ENCODE peak calls at places on chromosomes 4 and X, in nine cellular contexts. One of them, this sample, is unnamed.

GRCh38 chrX:7071390-7071789 is 76.1 kb upstream of the STS start:
- DNase-seq in transverse colon: no peak
- DNase-seq in gastrocnemius medialis: no peak
- DNase-seq in mammary epithelial cell: no peak
- DNase-seq in choroid plexus epithelial cell: no peak
- DNase-seq in AG04449: no peak
- DNase-seq in CD8-positive, alpha-beta T cell: no peak
- DNase-seq in fibroblast of pulmonary artery: no peak
- DNase-seq in OCI-LY7: no peak
- DNase-seq in this sample: no peak

GRCh38 chr4:79295076-79295475 is 30.8 kb downstream of the NAA11 start:
- DNase-seq in transverse colon: no peak
- DNase-seq in choroid plexus epithelial cell: no peak
- DNase-seq in mammary epithelial cell: no peak
- DNase-seq in gastrocnemius medialis: no peak
- DNase-seq in OCI-LY7: no peak
- DNase-seq in fibroblast of pulmonary artery: no peak
- DNase-seq in AG04449: no peak
- DNase-seq in CD8-positive, alpha-beta T cell: no peak
- DNase-seq in this sample: no peak

GRCh38 chrX:49214996-49215526 is 15.1 kb upstream of the SYP start:
- DNase-seq in OCI-LY7: no peak
- DNase-seq in AG04449: no peak
- DNase-seq in gastrocnemius medialis: no peak
- DNase-seq in transverse colon: no peak
- DNase-seq in fibroblast of pulmonary artery: no peak
- DNase-seq in choroid plexus epithelial cell: no peak
- DNase-seq in mammary epithelial cell: no peak
- DNase-seq in CD8-positive, alpha-beta T cell: no peak
- DNase-seq in this sample: no peak

GRCh38 chr4:98996056-98996941 is 778 bp downstream of the METAP1 start:
- DNase-seq in transverse colon: peak
- DNase-seq in choroid plexus epithelial cell: peak
- DNase-seq in OCI-LY7: peak
- DNase-seq in CD8-positive, alpha-beta T cell: no peak
- DNase-seq in AG04449: no peak
- DNase-seq in fibroblast of pulmonary artery: peak
- DNase-seq in gastrocnemius medialis: peak
- DNase-seq in mammary epithelial cell: peak
- DNase-seq in this sample: peak

GRCh38 chr4:94453534-94453963 is 1.8 kb downstream of the PDLIM5 start:
- DNase-seq in OCI-LY7: no peak
- DNase-seq in mammary epithelial cell: no peak
- DNase-seq in CD8-positive, alpha-beta T cell: no peak
- DNase-seq in AG04449: no peak
- DNase-seq in gastrocnemius medialis: no peak
- DNase-seq in transverse colon: no peak
- DNase-seq in fibroblast of pulmonary artery: no peak
- DNase-seq in choroid plexus epithelial cell: no peak
- DNase-seq in this sample: no peak

GRCh38 chrX:151624677-151625076 is 61.2 kb downstream of the PASD1 start:
- DNase-seq in AG04449: no peak
- DNase-seq in gastrocnemius medialis: no peak
- DNase-seq in CD8-positive, alpha-beta T cell: no peak
- DNase-seq in fibroblast of pulmonary artery: no peak
- DNase-seq in OCI-LY7: no peak
- DNase-seq in choroid plexus epithelial cell: no peak
- DNase-seq in transverse colon: no peak
- DNase-seq in mammary epithelial cell: no peak
- DNase-seq in this sample: no peak

GRCh38 chr4:109728385-109728784 is 1.5 kb downstream of the PLA2G12A start:
- DNase-seq in OCI-LY7: no peak
- DNase-seq in fibroblast of pulmonary artery: no peak
- DNase-seq in gastrocnemius medialis: no peak
- DNase-seq in mammary epithelial cell: no peak
- DNase-seq in transverse colon: no peak
- DNase-seq in choroid plexus epithelial cell: no peak
- DNase-seq in AG04449: no peak
- DNase-seq in CD8-positive, alpha-beta T cell: no peak
- DNase-seq in this sample: no peak

GRCh38 chr4:84877051-84877833 is 89.2 kb downstream of the WDFY3 start:
- DNase-seq in choroid plexus epithelial cell: peak
- DNase-seq in OCI-LY7: no peak
- DNase-seq in transverse colon: no peak
- DNase-seq in fibroblast of pulmonary artery: peak
- DNase-seq in CD8-positive, alpha-beta T cell: no peak
- DNase-seq in mammary epithelial cell: peak
- DNase-seq in AG04449: no peak
- DNase-seq in gastrocnemius medialis: no peak
- DNase-seq in this sample: no peak

GRCh38 chr4:53476232-53477037 is 99.0 kb downstream of the FIP1L1 start:
- DNase-seq in gastrocnemius medialis: no peak
- DNase-seq in CD8-positive, alpha-beta T cell: no peak
- DNase-seq in AG04449: peak
- DNase-seq in transverse colon: no peak
- DNase-seq in mammary epithelial cell: peak
- DNase-seq in choroid plexus epithelial cell: peak
- DNase-seq in fibroblast of pulmonary artery: peak
- DNase-seq in OCI-LY7: no peak
- DNase-seq in this sample: peak

GRCh38 chrX:42131856-42132255 is 208.5 kb upstream of the CASK start:
- DNase-seq in choroid plexus epithelial cell: peak
- DNase-seq in transverse colon: no peak
- DNase-seq in fibroblast of pulmonary artery: peak
- DNase-seq in CD8-positive, alpha-beta T cell: no peak
- DNase-seq in gastrocnemius medialis: no peak
- DNase-seq in OCI-LY7: no peak
- DNase-seq in mammary epithelial cell: peak
- DNase-seq in AG04449: no peak
- DNase-seq in this sample: no peak

GRCh38 chr4:113057891-113058290 is 8.4 kb downstream of the ANK2 start:
- DNase-seq in transverse colon: no peak
- DNase-seq in OCI-LY7: no peak
- DNase-seq in gastrocnemius medialis: no peak
- DNase-seq in AG04449: no peak
- DNase-seq in fibroblast of pulmonary artery: peak
- DNase-seq in mammary epithelial cell: peak
- DNase-seq in choroid plexus epithelial cell: peak
- DNase-seq in CD8-positive, alpha-beta T cell: no peak
- DNase-seq in this sample: no peak

GRCh38 chr4:74426101-74426500 is 18.8 kb upstream of the AREG start:
- DNase-seq in OCI-LY7: no peak
- DNase-seq in fibroblast of pulmonary artery: peak
- DNase-seq in AG04449: peak
- DNase-seq in gastrocnemius medialis: no peak
- DNase-seq in CD8-positive, alpha-beta T cell: no peak
- DNase-seq in mammary epithelial cell: peak
- DNase-seq in transverse colon: no peak
- DNase-seq in choroid plexus epithelial cell: peak
- DNase-seq in this sample: no peak

GRCh38 chr4:107734120-107734519 is 14.1 kb upstream of the PAPSS1 start:
- DNase-seq in CD8-positive, alpha-beta T cell: no peak
- DNase-seq in OCI-LY7: peak
- DNase-seq in choroid plexus epithelial cell: peak
- DNase-seq in gastrocnemius medialis: no peak
- DNase-seq in fibroblast of pulmonary artery: no peak
- DNase-seq in AG04449: no peak
- DNase-seq in mammary epithelial cell: no peak
- DNase-seq in transverse colon: no peak
- DNase-seq in this sample: no peak

GRCh38 chr4:102586644-102587021 is 85.5 kb downstream of the NFKB1 start:
- DNase-seq in AG04449: no peak
- DNase-seq in CD8-positive, alpha-beta T cell: no peak
- DNase-seq in gastrocnemius medialis: no peak
- DNase-seq in fibroblast of pulmonary artery: no peak
- DNase-seq in OCI-LY7: no peak
- DNase-seq in transverse colon: no peak
- DNase-seq in choroid plexus epithelial cell: no peak
- DNase-seq in mammary epithelial cell: no peak
- DNase-seq in this sample: no peak

GRCh38 chr4:59388359-59388758 is 1811.8 kb upstream of the ADGRL3 start:
- DNase-seq in mammary epithelial cell: no peak
- DNase-seq in fibroblast of pulmonary artery: no peak
- DNase-seq in OCI-LY7: no peak
- DNase-seq in AG04449: no peak
- DNase-seq in CD8-positive, alpha-beta T cell: no peak
- DNase-seq in choroid plexus epithelial cell: no peak
- DNase-seq in transverse colon: no peak
- DNase-seq in gastrocnemius medialis: no peak
- DNase-seq in this sample: no peak

GRCh38 chr4:8765631-8766590 is 105.7 kb downstream of the HMX1 start:
- DNase-seq in transverse colon: no peak
- DNase-seq in OCI-LY7: no peak
- DNase-seq in choroid plexus epithelial cell: no peak
- DNase-seq in CD8-positive, alpha-beta T cell: no peak
- DNase-seq in AG04449: no peak
- DNase-seq in mammary epithelial cell: no peak
- DNase-seq in fibroblast of pulmonary artery: no peak
- DNase-seq in gastrocnemius medialis: no peak
- DNase-seq in this sample: no peak

GRCh38 chrX:69066021-69066757 is 99.1 kb downstream of the PJA1 start:
- DNase-seq in OCI-LY7: no peak
- DNase-seq in fibroblast of pulmonary artery: no peak
- DNase-seq in AG04449: no peak
- DNase-seq in CD8-positive, alpha-beta T cell: no peak
- DNase-seq in gastrocnemius medialis: no peak
- DNase-seq in mammary epithelial cell: no peak
- DNase-seq in transverse colon: peak
- DNase-seq in choroid plexus epithelial cell: no peak
- DNase-seq in this sample: no peak

GRCh38 chrX:57607295-57608187 is 15.7 kb downstream of the ZXDB start:
- DNase-seq in choroid plexus epithelial cell: no peak
- DNase-seq in AG04449: no peak
- DNase-seq in transverse colon: no peak
- DNase-seq in OCI-LY7: no peak
- DNase-seq in CD8-positive, alpha-beta T cell: no peak
- DNase-seq in gastrocnemius medialis: no peak
- DNase-seq in fibroblast of pulmonary artery: no peak
- DNase-seq in mammary epithelial cell: no peak
- DNase-seq in this sample: no peak
- H3K4me3 ChIP-seq in choroid plexus epithelial cell: no peak
- H3K4me3 ChIP-seq in AG04449: no peak
- H3K4me3 ChIP-seq in transverse colon: no peak
- H3K4me3 ChIP-seq in OCI-LY7: no peak
- H3K4me3 ChIP-seq in CD8-positive, alpha-beta T cell: no peak
- H3K4me3 ChIP-seq in gastrocnemius medialis: no peak
- H3K4me3 ChIP-seq in fibroblast of pulmonary artery: no peak
- H3K4me3 ChIP-seq in mammary epithelial cell: no peak
- H3K4me3 ChIP-seq in this sample: no peak

DNA sequence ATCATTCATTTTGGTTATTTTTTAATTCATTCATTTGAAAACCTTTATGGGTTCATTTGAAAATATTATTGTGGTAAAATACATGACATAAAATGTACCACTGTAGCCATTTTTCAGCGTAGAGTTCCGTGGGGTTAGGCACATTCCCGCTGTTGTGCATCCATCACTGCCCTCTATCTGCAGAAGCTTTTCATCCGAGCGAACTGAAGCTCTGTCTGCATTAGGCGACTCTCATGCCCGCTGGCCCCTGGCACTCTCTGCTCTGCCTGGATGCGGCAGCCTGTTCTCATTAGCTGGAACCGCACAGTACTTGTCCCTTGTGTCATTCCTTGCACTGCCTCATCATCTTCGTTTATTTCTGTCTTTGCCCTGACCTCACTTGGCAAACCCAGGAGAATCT is 17.5 kb downstream of the CFAP99 start:
- DNase-seq in CD8-positive, alpha-beta T cell: no peak
- DNase-seq in gastrocnemius medialis: no peak
- DNase-seq in OCI-LY7: no peak
- DNase-seq in mammary epithelial cell: peak
- DNase-seq in transverse colon: no peak
- DNase-seq in AG04449: no peak
- DNase-seq in fibroblast of pulmonary artery: peak
- DNase-seq in choroid plexus epithelial cell: peak
- DNase-seq in this sample: no peak
- TF ChIP-seq CTCF in CD8-positive, alpha-beta T cell: no peak
- TF ChIP-seq CTCF in gastrocnemius medialis: no peak
- TF ChIP-seq CTCF in OCI-LY7: peak
- TF ChIP-seq CTCF in mammary epithelial cell: no peak
- TF ChIP-seq CTCF in transverse colon: peak
- TF ChIP-seq CTCF in AG04449: peak
- TF ChIP-seq CTCF in fibroblast of pulmonary artery: peak
- TF ChIP-seq CTCF in choroid plexus epithelial cell: peak
- TF ChIP-seq CTCF in this sample: peak

GRCh38 chrX:47843363-47843762 is 6.7 kb downstream of the ZNF81 start:
- DNase-seq in OCI-LY7: no peak
- DNase-seq in CD8-positive, alpha-beta T cell: no peak
- DNase-seq in fibroblast of pulmonary artery: no peak
- DNase-seq in choroid plexus epithelial cell: no peak
- DNase-seq in gastrocnemius medialis: no peak
- DNase-seq in AG04449: no peak
- DNase-seq in transverse colon: no peak
- DNase-seq in mammary epithelial cell: no peak
- DNase-seq in this sample: no peak

GRCh38 chrX:47836164-47837072 is at the start of gene ZNF81:
- DNase-seq in fibroblast of pulmonary artery: peak
- DNase-seq in AG04449: peak
- DNase-seq in gastrocnemius medialis: peak
- DNase-seq in CD8-positive, alpha-beta T cell: peak
- DNase-seq in transverse colon: peak
- DNase-seq in OCI-LY7: peak
- DNase-seq in choroid plexus epithelial cell: peak
- DNase-seq in mammary epithelial cell: peak
- DNase-seq in this sample: peak

GRCh38 chrX:47840106-47840505 is 3.4 kb downstream of the ZNF81 start:
- DNase-seq in CD8-positive, alpha-beta T cell: no peak
- DNase-seq in gastrocnemius medialis: no peak
- DNase-seq in OCI-LY7: no peak
- DNase-seq in AG04449: no peak
- DNase-seq in fibroblast of pulmonary artery: no peak
- DNase-seq in choroid plexus epithelial cell: no peak
- DNase-seq in transverse colon: no peak
- DNase-seq in mammary epithelial cell: no peak
- DNase-seq in this sample: no peak

DNA sequence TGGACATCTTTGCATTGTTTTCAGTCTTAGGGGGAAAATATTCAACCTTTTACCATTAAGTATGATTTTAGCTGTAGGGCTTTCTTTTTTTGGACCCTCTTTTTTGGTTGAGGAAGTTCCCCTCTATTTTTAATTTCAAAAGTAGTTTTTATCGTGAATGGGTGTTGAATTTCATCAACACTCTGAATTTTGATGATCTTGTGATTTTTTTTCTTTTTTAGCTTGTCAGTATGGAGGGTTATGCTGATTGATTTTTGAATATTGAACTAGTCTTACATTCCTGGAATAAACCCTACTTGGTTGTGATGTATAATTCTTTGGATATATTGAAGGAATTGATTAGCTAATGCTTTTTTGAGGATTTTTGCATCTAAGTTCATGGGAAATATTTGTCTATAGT is 1.7 kb downstream of the ZNF81 start:
- DNase-seq in gastrocnemius medialis: no peak
- DNase-seq in AG04449: no peak
- DNase-seq in mammary epithelial cell: no peak
- DNase-seq in fibroblast of pulmonary artery: no peak
- DNase-seq in transverse colon: no peak
- DNase-seq in OCI-LY7: no peak
- DNase-seq in choroid plexus epithelial cell: no peak
- DNase-seq in CD8-positive, alpha-beta T cell: no peak
- DNase-seq in this sample: no peak
- H3K4me3 ChIP-seq in gastrocnemius medialis: no peak
- H3K4me3 ChIP-seq in AG04449: no peak
- H3K4me3 ChIP-seq in mammary epithelial cell: no peak
- H3K4me3 ChIP-seq in fibroblast of pulmonary artery: no peak
- H3K4me3 ChIP-seq in transverse colon: no peak
- H3K4me3 ChIP-seq in OCI-LY7: peak
- H3K4me3 ChIP-seq in choroid plexus epithelial cell: no peak
- H3K4me3 ChIP-seq in CD8-positive, alpha-beta T cell: no peak
- H3K4me3 ChIP-seq in this sample: no peak

GRCh38 chr4:6751611-6752485 is 30.7 kb upstream of the KIAA0232 start:
- DNase-seq in fibroblast of pulmonary artery: no peak
- DNase-seq in AG04449: no peak
- DNase-seq in gastrocnemius medialis: no peak
- DNase-seq in mammary epithelial cell: no peak
- DNase-seq in OCI-LY7: no peak
- DNase-seq in CD8-positive, alpha-beta T cell: no peak
- DNase-seq in choroid plexus epithelial cell: no peak
- DNase-seq in transverse colon: no peak
- DNase-seq in this sample: no peak
- TF ChIP-seq CTCF in fibroblast of pulmonary artery: no peak
- TF ChIP-seq CTCF in AG04449: no peak
- TF ChIP-seq CTCF in gastrocnemius medialis: no peak
- TF ChIP-seq CTCF in mammary epithelial cell: no peak
- TF ChIP-seq CTCF in OCI-LY7: no peak
- TF ChIP-seq CTCF in CD8-positive, alpha-beta T cell: no peak
- TF ChIP-seq CTCF in choroid plexus epithelial cell: no peak
- TF ChIP-seq CTCF in transverse colon: no peak
- TF ChIP-seq CTCF in this sample: no peak

This sample was measured in HFF-Myc.